ENCODE peak calls at places on chromosome 21, in seven cellular contexts. One of them, this sample, is unnamed.

GRCh38 chr21:41965447-41966340 is 11.9 kb upstream of the C2CD2 start:
- DNase-seq in body of pancreas: no peak
- DNase-seq in MM.1S: no peak
- DNase-seq in HFFc6: no peak
- DNase-seq in nephron progenitor cell: no peak
- DNase-seq in Calu3: no peak
- DNase-seq in cardiac fibroblast: no peak
- DNase-seq in this sample: no peak

GRCh38 chr21:35207322-35207721 is 158.2 kb upstream of the RUNX1 start:
- DNase-seq in body of pancreas: no peak
- DNase-seq in Calu3: no peak
- DNase-seq in MM.1S: no peak
- DNase-seq in cardiac fibroblast: no peak
- DNase-seq in HFFc6: no peak
- DNase-seq in nephron progenitor cell: no peak
- DNase-seq in this sample: no peak

GRCh38 chr21:27424601-27425000 is 457.7 kb upstream of the ADAMTS5 start:
- DNase-seq in cardiac fibroblast: peak
- DNase-seq in MM.1S: no peak
- DNase-seq in nephron progenitor cell: no peak
- DNase-seq in HFFc6: peak
- DNase-seq in Calu3: no peak
- DNase-seq in body of pancreas: no peak
- DNase-seq in this sample: no peak

GRCh38 chr21:42343556-42343955 is 7.2 kb downstream of the TFF2 start:
- DNase-seq in HFFc6: no peak
- DNase-seq in nephron progenitor cell: no peak
- DNase-seq in MM.1S: no peak
- DNase-seq in body of pancreas: no peak
- DNase-seq in cardiac fibroblast: no peak
- DNase-seq in Calu3: no peak
- DNase-seq in this sample: no peak

GRCh38 chr21:42234464-42235241 is 15.7 kb downstream of the ABCG1 start:
- DNase-seq in body of pancreas: peak
- DNase-seq in cardiac fibroblast: peak
- DNase-seq in HFFc6: no peak
- DNase-seq in MM.1S: peak
- DNase-seq in Calu3: peak
- DNase-seq in nephron progenitor cell: peak
- DNase-seq in this sample: peak

GRCh38 chr21:42258150-42258884 is 39.4 kb downstream of the ABCG1 start:
- DNase-seq in nephron progenitor cell: peak
- DNase-seq in MM.1S: peak
- DNase-seq in body of pancreas: peak
- DNase-seq in HFFc6: peak
- DNase-seq in Calu3: peak
- DNase-seq in cardiac fibroblast: peak
- DNase-seq in this sample: peak

GRCh38 chr21:41147096-41147978 is 20.6 kb upstream of the BACE2 start:
- DNase-seq in nephron progenitor cell: no peak
- DNase-seq in Calu3: no peak
- DNase-seq in cardiac fibroblast: no peak
- DNase-seq in body of pancreas: no peak
- DNase-seq in HFFc6: no peak
- DNase-seq in MM.1S: no peak
- DNase-seq in this sample: no peak

GRCh38 chr21:35351434-35351833 is 302.3 kb upstream of the RUNX1 start:
- DNase-seq in nephron progenitor cell: no peak
- DNase-seq in cardiac fibroblast: no peak
- DNase-seq in HFFc6: no peak
- DNase-seq in MM.1S: no peak
- DNase-seq in Calu3: no peak
- DNase-seq in body of pancreas: no peak
- DNase-seq in this sample: no peak

GRCh38 chr21:39281853-39282252 is 31.6 kb downstream of the BRWD1 start:
- DNase-seq in HFFc6: no peak
- DNase-seq in cardiac fibroblast: no peak
- DNase-seq in MM.1S: no peak
- DNase-seq in body of pancreas: no peak
- DNase-seq in nephron progenitor cell: no peak
- DNase-seq in Calu3: no peak
- DNase-seq in this sample: no peak

GRCh38 chr21:43931454-43931853 is 66.4 kb downstream of the AGPAT3 start:
- DNase-seq in MM.1S: no peak
- DNase-seq in cardiac fibroblast: no peak
- DNase-seq in nephron progenitor cell: no peak
- DNase-seq in body of pancreas: no peak
- DNase-seq in Calu3: no peak
- DNase-seq in HFFc6: no peak
- DNase-seq in this sample: no peak

GRCh38 chr21:29335720-29336119 is 37.0 kb downstream of the BACH1 start:
- DNase-seq in body of pancreas: no peak
- DNase-seq in Calu3: no peak
- DNase-seq in HFFc6: no peak
- DNase-seq in nephron progenitor cell: no peak
- DNase-seq in MM.1S: no peak
- DNase-seq in cardiac fibroblast: peak
- DNase-seq in this sample: no peak
- TF ChIP-seq CTCF in body of pancreas: no peak
- TF ChIP-seq CTCF in Calu3: no peak
- TF ChIP-seq CTCF in HFFc6: peak
- TF ChIP-seq CTCF in nephron progenitor cell: no peak
- TF ChIP-seq CTCF in MM.1S: no peak
- TF ChIP-seq CTCF in cardiac fibroblast: no peak
- TF ChIP-seq CTCF in this sample: no peak

DNA sequence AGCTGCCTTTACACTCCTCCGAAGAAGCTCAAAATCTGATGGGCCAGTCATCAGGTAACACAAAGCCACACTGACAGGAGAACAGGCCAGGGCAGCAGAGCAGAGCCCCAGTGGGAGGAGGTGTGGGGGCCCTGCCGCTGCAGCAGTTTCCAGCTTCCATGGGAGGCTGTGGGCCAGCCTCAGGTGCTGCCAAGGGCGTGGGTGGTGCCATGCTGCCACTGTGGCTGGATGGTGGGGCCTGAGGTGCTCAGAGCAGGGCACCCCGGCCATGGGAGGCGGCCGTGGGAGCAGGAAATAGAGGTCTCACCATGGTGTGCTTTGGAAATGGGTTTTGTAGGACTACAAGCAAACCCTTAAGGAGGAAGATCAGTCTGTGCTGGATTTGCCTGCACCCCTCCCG is 50.8 kb upstream of the COL6A1 start:
- DNase-seq in Calu3: no peak
- DNase-seq in nephron progenitor cell: no peak
- DNase-seq in MM.1S: no peak
- DNase-seq in cardiac fibroblast: no peak
- DNase-seq in HFFc6: no peak
- DNase-seq in body of pancreas: no peak
- DNase-seq in this sample: no peak
- TF ChIP-seq CTCF in Calu3: no peak
- TF ChIP-seq CTCF in nephron progenitor cell: no peak
- TF ChIP-seq CTCF in MM.1S: no peak
- TF ChIP-seq CTCF in cardiac fibroblast: no peak
- TF ChIP-seq CTCF in HFFc6: no peak
- TF ChIP-seq CTCF in body of pancreas: no peak
- TF ChIP-seq CTCF in this sample: no peak

GRCh38 chr21:22409571-22409970 is 1411.4 kb downstream of the NCAM2 start:
- DNase-seq in nephron progenitor cell: no peak
- DNase-seq in body of pancreas: no peak
- DNase-seq in MM.1S: no peak
- DNase-seq in HFFc6: no peak
- DNase-seq in cardiac fibroblast: no peak
- DNase-seq in Calu3: no peak
- DNase-seq in this sample: no peak
- TF ChIP-seq CTCF in nephron progenitor cell: no peak
- TF ChIP-seq CTCF in body of pancreas: no peak
- TF ChIP-seq CTCF in MM.1S: no peak
- TF ChIP-seq CTCF in HFFc6: no peak
- TF ChIP-seq CTCF in cardiac fibroblast: no peak
- TF ChIP-seq CTCF in Calu3: no peak
- TF ChIP-seq CTCF in this sample: no peak

GRCh38 chr21:34020005-34020847 is 53.2 kb upstream of the MRPS6 start:
- DNase-seq in nephron progenitor cell: no peak
- DNase-seq in body of pancreas: no peak
- DNase-seq in Calu3: no peak
- DNase-seq in cardiac fibroblast: no peak
- DNase-seq in HFFc6: no peak
- DNase-seq in MM.1S: peak
- DNase-seq in this sample: no peak
- TF ChIP-seq CTCF in nephron progenitor cell: no peak
- TF ChIP-seq CTCF in body of pancreas: no peak
- TF ChIP-seq CTCF in Calu3: no peak
- TF ChIP-seq CTCF in cardiac fibroblast: no peak
- TF ChIP-seq CTCF in HFFc6: no peak
- TF ChIP-seq CTCF in MM.1S: peak
- TF ChIP-seq CTCF in this sample: no peak